ENCODE peak calls at places on chromosomes 6 and 20, in eight cellular contexts. L is heart left ventricle; N is tibial nerve; Y is naive thymus-derived CD4-positive, alpha-beta T cell; C is CD8-positive, alpha-beta T cell; K is GM12865; P is hepatocyte; F is heart right ventricle. D is an unnamed sample.

GRCh38 chr6:43990275-43990626 is 137.0 kb downstream of the MRPL14 start:
- DNase-seq in P (peak), L (peak), C (no peak), N (no peak), K (no peak), Y (no peak), F (peak), D (peak)

GRCh38 chr6:43851204-43851855 is 81.3 kb downstream of the VEGFA start:
- DNase-seq in K (no peak), P (peak), L (no peak), F (no peak), N (no peak), Y (no peak), C (no peak), D (no peak)

GRCh38 chr20:9110365-9110764 is 41.5 kb downstream of the PLCB4 start:
- DNase-seq in Y (no peak), F (no peak), L (no peak), K (no peak), P (no peak), C (no peak), N (no peak), D (peak)

GRCh38 chr6:13710552-13711383 is 867 bp downstream of the RANBP9 start:
- DNase-seq in L (peak), F (peak), N (no peak), K (peak), Y (peak), C (no peak), P (peak), D (peak)

GRCh38 chr6:27332692-27333641 is 20.9 kb upstream of the POM121L2 start:
- DNase-seq in L (no peak), C (peak), Y (peak), N (no peak), P (peak), F (no peak), K (peak), D (peak)

GRCh38 chr6:113495521-113495920 is 361.6 kb upstream of the MARCKS start:
- DNase-seq in P (no peak), K (no peak), N (no peak), C (no peak), Y (no peak), L (no peak), F (no peak), D (peak)

GRCh38 chr6:135066806-135067205 is 12.2 kb upstream of the HBS1L start:
- DNase-seq in C (no peak), P (no peak), Y (no peak), F (no peak), K (no peak), N (no peak), L (no peak), D (no peak)

GRCh38 chr6:98118357-98119045 is 715.9 kb upstream of the POU3F2 start:
- DNase-seq in F (no peak), P (no peak), Y (no peak), L (no peak), K (no peak), C (no peak), N (no peak), D (no peak)

GRCh38 chr20:49285813-49286494 is 8.1 kb upstream of the ZNFX1 start:
- DNase-seq in F (no peak), P (no peak), C (no peak), Y (no peak), K (peak), N (no peak), L (no peak), D (no peak)

GRCh38 chr20:49287555-49288249 is 9.8 kb upstream of the ZNFX1 start:
- DNase-seq in L (no peak), N (no peak), P (no peak), Y (no peak), K (peak), C (no peak), F (no peak), D (no peak)

GRCh38 chr20:49285233-49285668 is 7.4 kb upstream of the ZNFX1 start:
- DNase-seq in F (no peak), Y (no peak), C (no peak), K (peak), L (no peak), N (no peak), P (no peak), D (no peak)

GRCh38 chr20:49288250-49288751 is 10.4 kb upstream of the ZNFX1 start:
- DNase-seq in K (peak), Y (no peak), P (no peak), N (no peak), F (no peak), C (no peak), L (no peak), D (no peak)

DNA sequence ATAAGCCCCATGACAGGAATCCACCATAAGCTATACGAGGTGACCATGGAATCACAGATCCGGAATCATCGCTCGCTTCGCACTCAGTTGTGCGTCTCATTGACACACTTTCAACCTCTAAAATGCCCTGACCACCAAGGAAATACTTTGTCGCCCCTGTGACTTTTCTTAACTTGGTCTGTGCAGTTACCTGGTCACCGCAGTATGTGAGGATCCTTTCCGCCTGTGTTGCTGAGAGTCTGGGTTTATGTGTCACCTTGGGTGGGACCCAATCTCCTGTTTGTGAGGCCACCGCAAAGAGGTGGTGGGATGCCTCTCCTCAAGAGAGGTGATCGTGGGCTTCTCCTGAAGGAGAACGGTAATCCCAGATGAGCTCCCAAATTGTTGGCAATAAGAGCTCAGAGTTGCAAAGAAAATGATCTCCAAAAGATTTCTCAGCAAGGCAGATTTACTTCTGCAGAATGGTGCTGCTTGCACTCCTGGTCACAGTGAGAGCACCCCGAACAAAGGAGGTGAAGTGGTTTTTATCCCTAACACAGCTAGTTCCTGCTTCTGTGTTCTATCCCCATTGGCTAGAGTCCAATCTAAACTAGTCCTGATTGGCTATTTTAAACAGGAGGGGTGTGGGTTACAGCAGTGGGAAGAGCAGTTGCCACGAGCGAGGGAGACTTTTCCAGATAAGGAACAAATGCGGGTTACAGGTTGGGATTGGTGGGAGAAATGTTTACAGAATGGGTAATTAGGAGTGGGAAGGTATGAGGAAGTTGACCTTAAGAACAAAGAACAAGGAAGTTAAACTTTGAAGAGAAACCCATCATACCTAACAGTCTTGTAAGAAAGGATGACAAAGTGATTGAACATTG is 9.1 kb upstream of the ZNFX1 start:
- DNase-seq in N (no peak), C (no peak), K (peak), L (no peak), Y (no peak), P (peak), F (no peak), D (no peak)
- H3K4me3 ChIP-seq in N (no peak), C (no peak), K (no peak), L (no peak), Y (no peak), P (no peak), F (no peak), D (peak)

GRCh38 chr6:89084542-89084941 is 4.0 kb downstream of the PNRC1 start:
- DNase-seq in C (no peak), K (no peak), N (no peak), Y (no peak), L (no peak), F (no peak), P (no peak), D (no peak)
- H3K4me3 ChIP-seq in C (no peak), K (no peak), N (no peak), Y (no peak), L (peak), F (peak), P (no peak), D (no peak)

GRCh38 chr6:109456283-109456583 is 661 bp upstream of the MICAL1 start:
- DNase-seq in C (no peak), F (no peak), L (no peak), N (no peak), K (no peak), P (no peak), Y (no peak), D (no peak)
- H3K4me3 ChIP-seq in C (peak), F (peak), L (peak), N (peak), K (peak), P (peak), Y (peak), D (peak)

GRCh38 chr20:35729283-35729807 is 12.7 kb downstream of the RBM39 start:
- DNase-seq in K (no peak), L (no peak), C (no peak), F (no peak), Y (no peak), N (no peak), P (no peak), D (no peak)
- H3K4me3 ChIP-seq in K (no peak), L (no peak), C (no peak), F (no peak), Y (no peak), N (no peak), P (no peak), D (no peak)

GRCh38 chr6:41713161-41713649 is 22.2 kb downstream of the TFEB start:
- DNase-seq in P (no peak), C (no peak), K (no peak), L (peak), N (no peak), F (peak), Y (no peak), D (peak)
- H3K4me3 ChIP-seq in P (no peak), C (no peak), K (no peak), L (no peak), N (no peak), F (no peak), Y (no peak), D (no peak)

GRCh38 chr6:46758960-46759753 is 12.4 kb downstream of the ANKRD66 start:
- DNase-seq in N (no peak), F (no peak), L (no peak), Y (no peak), C (no peak), P (no peak), K (no peak), D (no peak)
- H3K4me3 ChIP-seq in N (no peak), F (no peak), L (no peak), Y (no peak), C (no peak), P (no peak), K (no peak), D (no peak)